ENCODE peak calls at places on chromosomes 16 and 17, in four cellular contexts. W is heart left ventricle, S is colonic mucosa, L is cardiac muscle cell. X is an unnamed sample.

GRCh38 chr17:2064980-2065785 is 10.3 kb downstream of the HIC1 start:
- DNase-seq in L (peak; percentile 84), W (peak; percentile 79), S (no peak), X (peak; percentile 64)

GRCh38 chr17:58100506-58100905 is 17.3 kb downstream of the DYNLL2 start:
- DNase-seq in W (no peak), L (no peak), S (no peak), X (no peak)

GRCh38 chr16:24208710-24209109 is 47.4 kb upstream of the CACNG3 start:
- DNase-seq in W (no peak), S (no peak), L (no peak), X (no peak)

GRCh38 chr16:31331141-31331764 is 23.7 kb upstream of the ITGAX start:
- DNase-seq in W (no peak), S (no peak), L (no peak), X (no peak)

GRCh38 chr17:56114469-56114868 is 38.8 kb upstream of the ANKFN1 start:
- DNase-seq in W (no peak), L (no peak), S (no peak), X (no peak)

GRCh38 chr17:36524428-36524876 is 10.2 kb downstream of the MYO19 start:
- DNase-seq in W (no peak), S (no peak), L (no peak), X (no peak)

GRCh38 chr17:45302649-45303173 is 14.1 kb downstream of the MAP3K14 start:
- DNase-seq in L (peak; percentile 90), S (no peak), W (no peak), X (no peak)

GRCh38 chr17:60522889-60523626 is 3.0 kb downstream of the APPBP2 start:
- DNase-seq in S (no peak), W (no peak), L (no peak), X (no peak)

GRCh38 chr16:87133112-87133850 is 183.9 kb downstream of the C16orf95 start:
- DNase-seq in L (no peak), W (no peak), S (no peak), X (no peak)

GRCh38 chr16:67100569-67101300 is 9.0 kb upstream of the PHAF1 start:
- DNase-seq in W (no peak), S (no peak), L (peak; percentile 53), X (no peak)

GRCh38 chr16:75024591-75024990 is 25.8 kb downstream of the ZNRF1 start:
- DNase-seq in S (no peak), L (no peak), W (no peak), X (no peak)

GRCh38 chr17:2380225-2380922 is 20.5 kb downstream of the MNT start:
- DNase-seq in S (no peak), W (no peak), L (no peak), X (no peak)

GRCh38 chr16:57522960-57523359 is 13.4 kb downstream of the CCDC102A start:
- DNase-seq in S (no peak), L (no peak), W (no peak), X (no peak)

GRCh38 chr17:77356109-77356689 is 215.4 kb downstream of the SEC14L1 start:
- DNase-seq in L (no peak), W (no peak), S (peak; percentile 22), X (peak; percentile 50)

GRCh38 chr17:82649501-82650261 is 1.4 kb upstream of the WDR45B start:
- DNase-seq in L (no peak), W (no peak), S (no peak), X (no peak)

GRCh38 chr17:34633351-34633750 is 54.0 kb downstream of the TMEM132E start:
- DNase-seq in W (no peak), S (no peak), L (no peak), X (no peak)

GRCh38 chr16:3256146-3256875 is at the start of gene MEFV:
- DNase-seq in S (no peak), L (peak; percentile 64), W (no peak), X (no peak)

GRCh38 chr16:81480856-81481821 is 36.5 kb downstream of the CMIP start:
- DNase-seq in L (peak; percentile 62), S (peak; percentile 47), W (peak; percentile 80), X (peak; percentile 50)
- TF ChIP-seq CTCF in L (no peak), S (no peak), W (no peak), X (no peak)

GRCh38 chr17:74737299-74738050 is 419 bp downstream of the RAB37 start:
- DNase-seq in S (no peak), W (no peak), L (peak; percentile 51), X (peak; percentile 66)

GRCh38 chr17:74739227-74739831 is 2.3 kb downstream of the RAB37 start:
- DNase-seq in S (no peak), L (no peak), W (no peak), X (no peak)

GRCh38 chr17:74740641-74741387 is 3.8 kb downstream of the RAB37 start:
- DNase-seq in S (no peak), L (no peak), W (no peak), X (no peak)

GRCh38 chr17:74736423-74737298 is at the start of gene RAB37:
- DNase-seq in W (no peak), L (peak; percentile 40), S (peak; percentile 58), X (peak; percentile 48)

DNA sequence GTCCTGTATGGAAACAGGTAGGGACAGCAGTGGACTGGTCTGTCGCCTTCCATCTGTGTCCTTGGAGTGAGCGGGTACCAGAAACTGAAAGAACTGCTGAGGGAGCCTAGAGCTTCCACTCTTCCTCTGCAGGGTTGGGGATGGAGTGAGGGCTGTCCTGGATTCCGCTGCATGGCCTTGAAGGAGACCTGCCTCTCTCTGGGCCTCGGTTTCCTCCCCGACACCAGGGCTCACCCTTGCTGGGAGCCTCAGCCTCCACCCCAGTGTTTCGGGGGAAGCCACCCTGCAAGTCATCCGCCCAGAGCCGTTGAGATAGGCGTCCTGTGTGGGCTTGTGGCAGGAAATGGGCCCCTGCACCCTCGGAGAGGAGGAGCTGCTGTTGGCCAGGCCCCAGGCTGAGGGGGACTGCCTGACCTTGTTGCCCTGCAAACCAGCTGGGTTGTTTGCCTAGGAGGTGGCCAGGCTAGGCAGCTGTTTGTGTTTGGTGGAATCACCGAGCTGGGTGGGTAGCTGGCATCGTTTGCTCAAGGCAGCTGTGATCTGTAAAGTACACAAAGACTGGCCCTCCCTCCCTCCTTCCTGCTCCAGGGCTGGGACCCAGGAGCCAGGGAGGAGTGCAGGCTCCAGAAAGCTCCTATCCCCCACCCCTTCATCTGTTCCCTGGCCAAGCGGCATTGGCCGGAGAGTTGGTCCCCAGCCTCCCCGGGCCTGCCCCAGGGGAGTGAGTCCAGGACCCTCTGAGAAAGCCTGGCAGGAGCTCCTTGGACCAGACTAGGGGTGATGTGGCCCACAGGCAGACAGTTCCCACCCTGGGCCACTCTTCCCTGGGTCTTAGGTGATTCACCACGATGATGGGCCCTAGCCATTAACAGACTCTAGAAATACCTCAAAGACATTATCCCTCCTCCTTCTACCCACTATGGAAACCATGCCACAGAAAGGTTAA is 1.3 kb downstream of the RAB37 start:
- DNase-seq in S (peak; percentile 77), L (peak; percentile 39), W (peak; percentile 80), X (no peak)
- H3K27me3 ChIP-seq in S (peaks cover 19% of the 10 kb centered on the region), L (peaks cover 49% of the 10 kb centered on the region), W (peaks cover 18% of the 10 kb centered on the region), X (peaks cover 25% of the 10 kb centered on the region)

GRCh38 chr17:75557075-75557851 is 30.3 kb upstream of the MYO15B start:
- DNase-seq in W (no peak), S (peak; percentile 89), L (peak; percentile 58), X (no peak)
- H3K27ac ChIP-seq in W (no peak overlapping the region), S (peak overlapping the region; percentile 60), L (peak overlapping the region; percentile 43), X (no peak overlapping the region)

GRCh38 chr16:80122155-80122554 is 418.6 kb upstream of the DYNLRB2 start:
- DNase-seq in S (peak; percentile 51), W (no peak), L (peak; percentile 57), X (no peak)
- TF ChIP-seq CTCF in S (no peak), W (no peak), L (no peak), X (no peak)

DNA sequence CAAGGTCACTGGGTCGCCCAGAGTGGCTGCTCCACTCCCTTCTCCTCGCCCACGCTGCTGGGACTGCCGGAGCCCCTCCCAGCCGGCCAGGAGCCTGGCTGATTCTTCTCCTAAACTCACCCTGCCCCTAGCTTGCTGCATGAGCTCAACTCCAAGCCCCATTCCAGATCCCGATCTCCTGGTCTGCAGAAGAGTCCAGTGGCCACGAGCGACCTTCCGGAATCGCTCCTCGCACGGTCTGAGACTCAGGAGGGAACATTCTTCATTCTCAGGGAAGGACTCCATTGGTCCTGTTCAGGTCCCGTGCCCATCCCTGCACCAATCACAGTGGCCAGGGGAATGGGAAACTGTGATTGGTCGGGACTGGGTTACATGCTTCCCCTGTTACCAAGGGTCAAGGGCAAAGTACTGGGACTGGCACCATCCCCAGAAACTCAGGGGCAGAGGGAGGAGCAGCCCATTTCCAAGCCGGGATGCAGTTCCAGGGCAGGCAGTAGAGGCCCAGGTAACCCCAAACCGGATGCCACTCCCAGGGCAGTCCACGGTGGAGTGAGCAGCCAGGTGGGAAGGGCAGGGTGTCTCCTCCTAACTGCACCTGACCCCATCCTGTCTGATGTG is 24.5 kb upstream of the CIBAR2 start:
- DNase-seq in S (peak; percentile 55), L (peak; percentile 74), W (no peak), X (no peak)
- H3K27me3 ChIP-seq in S (no peaks in the 10 kb centered on the region), L (no peaks in the 10 kb centered on the region), W (no peaks in the 10 kb centered on the region), X (no peaks in the 10 kb centered on the region)

GRCh38 chr17:49603720-49604119 is 28.0 kb downstream of the NXPH3 start:
- DNase-seq in L (peak; percentile 72), S (no peak), W (no peak), X (no peak)
- H3K27ac ChIP-seq in L (no peak overlapping the region), S (no peak overlapping the region), W (peak overlapping the region; percentile 12), X (no peak overlapping the region)